ENCODE peak calls at places on chromosomes 12 and 14, in six cellular contexts. J is NCI-H1092; I is stimulated activated CD8-positive, alpha-beta memory T cell treated with anti-CD3 and anti-CD28 coated beads, Interleukin-12 subunit alpha, Interleukin-12 subunit beta, amount 100 ng/mL, for 1 hour; D is sigmoid colon; V is NCI-H748 treated with DMSO at 0.1 percent for 48 hours; N is cardiac muscle cell. Q is an unnamed sample.

GRCh38 chr14:92004062-92004461 is 35.8 kb downstream of the TRIP11 start:
- DNase-seq in J (no peak), I (no peak), D (no peak), V (no peak), N (no peak), Q (no peak)

GRCh38 chr12:110957652-110958051 is 37.3 kb upstream of the MYL2 start:
- DNase-seq in J (no peak), I (no peak), D (no peak), V (no peak), N (no peak), Q (no peak)

GRCh38 chr12:103799504-103800251 is 41.4 kb downstream of the NT5DC3 start:
- DNase-seq in J (peak), I (no peak), D (peak), V (peak), N (peak), Q (peak)

GRCh38 chr12:108129017-108129812 is at the start of gene WSCD2:
- DNase-seq in J (peak), I (no peak), D (peak), V (peak), N (peak), Q (peak)

GRCh38 chr12:120367924-120368788 is 808 bp downstream of the MSI1 start:
- DNase-seq in J (no peak), I (no peak), D (no peak), V (no peak), N (no peak), Q (no peak)

GRCh38 chr12:95318071-95318545 is 100.5 kb downstream of the VEZT start:
- DNase-seq in J (no peak), I (no peak), D (no peak), V (peak), N (peak), Q (no peak)

GRCh38 chr12:29671742-29672141 is 112.0 kb downstream of the TMTC1 start:
- DNase-seq in J (no peak), I (no peak), D (no peak), V (no peak), N (no peak), Q (no peak)

GRCh38 chr12:43352001-43352400 is 200.0 kb downstream of the ADAMTS20 start:
- DNase-seq in J (no peak), I (no peak), D (no peak), V (no peak), N (no peak), Q (no peak)

GRCh38 chr12:124992874-124993567 is 424 bp upstream of the BRI3BP start:
- DNase-seq in J (peak), I (peak), D (no peak), V (peak), N (peak), Q (peak)

GRCh38 chr12:25783566-25783965 is 174.9 kb upstream of the RASSF8 start:
- DNase-seq in J (no peak), I (no peak), D (no peak), V (no peak), N (no peak), Q (no peak)

GRCh38 chr12:108305520-108305919 is 33.6 kb downstream of the CMKLR1 start:
- DNase-seq in J (no peak), I (no peak), D (peak), V (no peak), N (peak), Q (no peak)

GRCh38 chr12:105740970-105741725 is 397.6 kb downstream of the NUAK1 start:
- DNase-seq in J (no peak), I (no peak), D (peak), V (no peak), N (peak), Q (no peak)